ENCODE peak calls at places on chromosomes 11 and 22, in five cellular contexts. V is uterus, A is endothelial cell of umbilical vein, N is fibroblast of the aortic adventitia, T is IMR-90. C is an unnamed sample.

GRCh38 chr22:23068096-23068831 is 2.1 kb upstream of the GNAZ start:
- DNase-seq in A (no peak), V (peak; percentile 11), T (no peak), N (no peak), C (peak; percentile 43)

GRCh38 chr22:37229805-37230672 is 14.0 kb downstream of the RAC2 start:
- DNase-seq in A (no peak), N (peak; percentile 19), V (no peak), T (peak; percentile 51), C (peak; percentile 80)

GRCh38 chr11:1389932-1390587 is at the start of gene BRSK2:
- DNase-seq in A (no peak), N (no peak), V (no peak), T (no peak), C (no peak)

GRCh38 chr22:21457023-21457787 is 10.0 kb upstream of the TMEM191C start:
- DNase-seq in A (no peak), T (peak; percentile 71), V (no peak), N (no peak), C (peak; percentile 47)

GRCh38 chr22:44814266-44815098 is 62.1 kb downstream of the ARHGAP8 start:
- DNase-seq in A (no peak), V (no peak), N (no peak), T (no peak), C (no peak)

GRCh38 chr11:114448749-114449484 is 9.7 kb downstream of the REXO2 start:
- DNase-seq in T (peak; percentile 54), A (no peak), N (peak; percentile 57), V (no peak), C (no peak)

GRCh38 chr22:35752172-35752832 is 34.6 kb downstream of the APOL5 start:
- DNase-seq in N (no peak), V (no peak), A (peak; percentile 48), T (no peak), C (no peak)

GRCh38 chr11:70483077-70483861 is 84.9 kb downstream of the CTTN start:
- DNase-seq in V (no peak), T (peak; percentile 60), N (peak; percentile 56), A (no peak), C (peak; percentile 85)

GRCh38 chr11:61092280-61092766 is 10.0 kb upstream of the CD5 start:
- DNase-seq in V (peak; percentile 12), N (no peak), A (no peak), T (no peak), C (no peak)

GRCh38 chr11:75795276-75796090 is 19.5 kb upstream of the UVRAG start:
- DNase-seq in V (no peak), T (no peak), N (no peak), A (no peak), C (no peak)

GRCh38 chr11:95897731-95898130 is 26.2 kb downstream of the MTMR2 start:
- DNase-seq in A (no peak), V (no peak), N (peak; percentile 72), T (peak; percentile 77), C (no peak)

GRCh38 chr11:73653996-73654395 is 7.6 kb downstream of the PLEKHB1 start:
- DNase-seq in A (no peak), T (no peak), V (no peak), N (no peak), C (no peak)

GRCh38 chr11:131661137-131661536 is 290.7 kb downstream of the NTM start:
- DNase-seq in N (peak; percentile 19), V (no peak), T (peak; percentile 32), A (no peak), C (no peak)

GRCh38 chr11:26947379-26947844 is 46.5 kb upstream of the FIBIN start:
- DNase-seq in V (peak; percentile 63), A (no peak), N (peak; percentile 100), T (peak; percentile 100), C (no peak)

GRCh38 chr11:113806403-113806802 is 26.8 kb downstream of the CLDN25 start:
- DNase-seq in N (peak; percentile 13), A (peak; percentile 30), V (no peak), T (peak; percentile 7), C (no peak)

GRCh38 chr22:49380095-49380827 is 447.4 kb downstream of the BRD1 start:
- DNase-seq in N (no peak), T (no peak), V (no peak), A (no peak), C (no peak)

GRCh38 chr22:27510024-27510423 is 291.5 kb downstream of the MN1 start:
- DNase-seq in N (no peak), V (no peak), A (no peak), T (no peak), C (no peak)

GRCh38 chr22:46280999-46281623 is 13.3 kb downstream of the TTC38 start:
- DNase-seq in V (no peak), T (no peak), A (no peak), N (no peak), C (peak; percentile 48)

GRCh38 chr11:74208507-74208906 is 37.4 kb downstream of the PPME1 start:
- DNase-seq in V (no peak), T (no peak), N (no peak), A (no peak), C (no peak)

GRCh38 chr11:9138612-9139579 is 47.5 kb upstream of the SCUBE2 start:
- DNase-seq in V (no peak), T (peak; percentile 95), A (peak; percentile 98), N (peak; percentile 91), C (no peak)

GRCh38 chr22:27299181-27300085 is 502.1 kb downstream of the MN1 start:
- DNase-seq in A (peak; percentile 85), N (no peak), T (no peak), V (peak; percentile 32), C (no peak)

GRCh38 chr11:102157219-102157618 is 47.0 kb downstream of the YAP1 start:
- DNase-seq in V (peak; percentile 54), N (peak; percentile 95), T (peak; percentile 85), A (peak; percentile 4), C (no peak)

DNA sequence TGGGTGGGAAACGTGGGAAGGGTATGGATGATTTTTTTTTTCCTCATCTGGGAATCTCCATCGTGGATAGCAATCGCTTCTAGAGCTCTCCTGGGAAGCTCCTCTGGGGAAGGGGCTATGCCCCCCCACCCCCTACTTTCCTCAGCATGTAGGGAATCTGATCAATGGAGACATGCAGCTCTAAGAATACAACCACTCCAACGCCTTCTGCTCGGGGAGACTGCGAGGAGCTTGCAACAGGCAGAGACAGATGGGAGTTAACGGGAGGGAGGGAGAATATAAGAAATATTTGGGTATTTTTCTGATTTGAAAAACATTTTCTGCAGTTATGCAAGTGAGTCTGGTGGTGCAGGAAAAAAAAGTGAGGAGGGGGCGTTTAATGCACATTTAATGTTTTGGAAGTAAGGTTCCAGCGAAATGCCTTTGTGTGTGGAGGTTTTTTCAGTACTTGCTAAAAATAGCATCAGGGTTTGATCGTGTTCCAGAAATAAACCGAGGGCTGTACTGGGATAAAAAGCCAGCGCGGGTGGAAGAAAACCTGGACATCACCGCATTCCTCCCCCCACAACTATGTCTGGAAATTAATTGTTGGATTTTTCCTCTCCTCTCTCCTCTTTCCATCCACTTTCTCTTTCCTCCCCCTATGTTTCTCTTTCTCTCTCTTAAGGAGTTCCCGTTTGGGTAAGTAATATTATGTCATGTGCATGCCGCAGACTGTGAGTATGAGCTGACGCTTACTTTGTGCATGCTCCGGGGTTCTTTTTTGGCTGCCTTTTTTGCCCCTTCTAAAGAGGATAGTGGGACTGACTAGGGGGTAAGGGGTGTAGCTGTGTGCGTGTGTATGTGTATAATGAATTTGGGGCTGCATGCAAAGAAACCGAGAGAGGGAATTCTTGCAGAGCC is 104.4 kb upstream of the HSD17B12 start:
- DNase-seq in V (no peak), T (no peak), N (peak; percentile 25), A (no peak), C (no peak)
- H3K4me3 ChIP-seq in V (peak overlapping the region; percentile 19), T (peak overlapping the region; percentile 23), N (peak overlapping the region; percentile 55), A (no peak overlapping the region), C (peak overlapping the region; percentile 33)

DNA sequence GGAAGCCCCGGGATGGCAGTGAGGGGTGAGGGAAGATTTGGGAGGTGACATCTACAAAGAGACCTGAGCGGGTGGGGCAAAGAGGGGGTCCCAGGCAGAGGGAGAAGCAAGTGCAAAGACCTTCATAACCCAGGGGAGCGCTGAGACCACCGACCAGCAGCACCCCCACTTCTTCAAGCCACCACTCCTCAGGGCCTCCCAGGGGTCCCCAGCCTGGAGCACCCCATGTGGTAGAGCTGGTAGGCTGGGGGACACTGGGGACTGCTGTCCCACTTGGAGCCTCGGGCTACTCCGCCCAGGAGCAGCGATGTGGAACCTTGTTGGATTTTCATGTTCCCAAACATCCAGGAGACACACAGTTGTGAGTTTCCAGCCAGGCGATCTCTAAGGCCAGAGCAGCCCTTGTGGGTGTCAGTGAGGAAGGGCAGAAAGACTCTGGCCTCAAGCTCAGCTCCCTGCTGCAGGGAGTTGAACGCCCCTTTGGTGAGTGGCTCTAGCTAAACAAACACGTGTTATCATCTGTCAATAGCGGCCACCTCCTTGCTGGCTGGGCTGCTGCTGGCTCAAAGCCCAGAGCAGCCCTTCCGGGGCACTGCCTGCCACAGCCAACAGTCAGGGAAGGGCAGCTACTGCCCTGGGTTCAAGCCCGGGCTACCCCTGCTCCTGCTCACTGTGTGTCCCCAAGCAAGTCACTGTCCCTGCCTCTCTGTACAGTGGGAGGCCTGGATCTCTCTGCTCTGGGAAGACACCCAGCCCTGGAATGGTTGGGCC is 25.7 kb upstream of the CHKA start:
- DNase-seq in V (no peak), T (peak; percentile 50), A (peak; percentile 52), N (peak; percentile 34), C (peak; percentile 74)
- H3K4me3 ChIP-seq in V (no peak overlapping the region), T (no peak overlapping the region), A (no peak overlapping the region), N (no peak overlapping the region), C (no peak overlapping the region)

DNA sequence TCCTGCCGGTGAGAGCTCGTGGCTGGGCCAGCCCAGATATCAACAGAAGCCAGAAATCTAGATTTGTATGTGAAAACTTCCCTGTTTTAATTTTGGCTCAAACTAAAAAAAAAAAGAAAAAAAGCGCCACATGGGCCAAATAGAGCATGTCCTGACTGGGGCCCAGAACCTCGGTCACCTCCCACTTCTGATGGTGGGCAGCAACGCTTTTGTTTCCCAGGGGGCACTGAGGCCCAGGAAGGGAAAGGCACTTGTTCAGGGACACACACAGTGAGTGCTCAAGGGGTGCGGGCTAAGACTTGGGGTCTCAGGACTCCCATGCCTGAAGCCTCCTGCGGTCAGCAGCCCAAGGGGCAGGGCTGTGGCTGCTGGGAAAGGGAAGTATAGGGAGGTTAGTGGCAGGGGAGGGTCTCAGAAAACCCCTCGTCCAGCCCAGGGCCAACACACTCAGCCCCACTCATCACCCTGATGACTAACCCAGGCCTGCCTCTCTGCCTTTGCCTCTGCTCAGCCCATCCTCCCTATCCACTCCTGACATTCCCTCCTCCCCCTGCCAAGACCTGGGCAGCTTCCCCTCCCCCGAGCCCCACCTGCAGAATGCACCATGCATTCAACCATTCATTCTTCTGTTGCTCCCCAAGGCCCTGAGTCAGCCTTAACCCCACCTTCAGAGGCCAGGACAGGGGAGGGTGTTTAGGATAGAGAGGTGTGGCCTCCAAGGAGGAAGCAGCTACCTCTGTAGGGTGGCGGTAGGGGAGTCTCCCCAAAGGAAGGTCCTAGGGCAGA is 30.0 kb upstream of the TCF20 start:
- DNase-seq in A (no peak), T (no peak), V (no peak), N (no peak), C (no peak)
- H3K4me3 ChIP-seq in A (no peak overlapping the region), T (no peak overlapping the region), V (no peak overlapping the region), N (no peak overlapping the region), C (peak overlapping the region; percentile 22)

DNA sequence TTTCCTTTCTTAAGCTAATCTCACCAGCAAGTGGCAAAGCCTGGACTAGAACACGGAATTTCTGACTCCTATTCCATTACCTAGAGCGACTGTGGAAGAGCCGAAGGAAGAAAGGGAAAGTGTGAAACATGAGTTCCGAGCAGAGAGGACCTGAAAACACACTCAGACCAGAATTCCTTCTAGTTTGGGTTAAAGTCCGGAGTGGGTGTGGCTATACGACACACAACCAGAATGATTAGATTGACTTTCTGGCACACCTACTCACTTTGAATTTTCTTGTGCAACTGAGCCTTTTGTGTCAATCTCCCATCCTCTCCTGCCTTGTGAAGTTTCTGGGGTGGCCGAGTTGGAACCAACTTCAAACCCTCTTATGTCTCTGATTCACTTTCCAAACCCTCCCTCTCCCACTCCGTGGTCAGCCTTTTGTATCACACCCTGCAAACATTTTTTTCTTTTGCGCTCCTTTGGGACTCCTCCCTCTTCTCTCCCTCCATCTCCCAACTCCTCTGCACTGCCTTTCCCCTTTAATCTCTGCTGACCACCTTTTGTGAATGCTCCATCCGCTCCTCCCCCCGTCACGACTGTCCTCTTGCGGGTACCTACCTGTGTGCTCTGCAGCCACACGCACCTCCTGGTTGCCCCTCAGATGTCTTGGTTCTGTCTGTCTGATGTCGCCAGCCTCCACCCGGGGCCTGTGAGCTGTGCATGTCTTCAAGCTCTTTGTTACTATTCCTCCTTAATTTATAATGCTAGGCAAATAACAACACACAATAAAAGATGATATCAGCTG is 86.3 kb upstream of the BLID start:
- DNase-seq in N (peak; percentile 95), T (peak; percentile 83), V (peak; percentile 30), A (peak; percentile 78), C (no peak)
- H3K4me3 ChIP-seq in N (peak overlapping the region; percentile 70), T (peak overlapping the region; percentile 54), V (peak overlapping the region; percentile 49), A (peak overlapping the region; percentile 43), C (peak overlapping the region; percentile 41)

C was measured in lower lobe of right lung.